ENCODE peak calls at places on chromosomes 2 and 18, in seven cellular contexts. F is HCT116, U is K562, N is GM12878, S is SK-N-SH, X is HepG2, D is H1. J is an unnamed sample.

GRCh38 chr18:33838084-33838483 is 260.1 kb downstream of the ASXL3 start:
- DNase-seq in F (no peak), U (no peak), N (no peak), S (no peak), X (no peak), D (no peak), J (no peak)

GRCh38 chr18:500556-501405 is at the start of gene COLEC12:
- DNase-seq in F (no peak), U (peak), N (no peak), S (peak), X (no peak), D (peak), J (no peak)

GRCh38 chr18:8807502-8807833 is 102.1 kb downstream of the MTCL1 start:
- DNase-seq in F (no peak), U (no peak), N (no peak), S (no peak), X (no peak), D (no peak), J (no peak)

GRCh38 chr18:49628119-49628518 is 66.3 kb downstream of the LIPG start:
- DNase-seq in F (no peak), U (no peak), N (no peak), S (no peak), X (no peak), D (no peak), J (no peak)

GRCh38 chr18:58862851-58863538 is 1.7 kb upstream of the ZNF532 start:
- DNase-seq in F (peak), U (no peak), N (no peak), S (peak), X (no peak), D (peak), J (peak)

GRCh38 chr2:86809481-86810121 is 18.9 kb upstream of the CD8A start:
- DNase-seq in F (no peak), U (no peak), N (no peak), S (no peak), X (no peak), D (no peak), J (no peak)

GRCh38 chr2:71223767-71224333 is 3.1 kb downstream of the PAIP2B start:
- DNase-seq in F (peak), U (peak), N (no peak), S (peak), X (peak), D (peak), J (peak)

GRCh38 chr2:8169443-8169842 is 512.4 kb upstream of the ID2 start:
- DNase-seq in F (no peak), U (no peak), N (no peak), S (no peak), X (no peak), D (no peak), J (no peak)

GRCh38 chr2:72917875-72918660 is 749 bp downstream of the EMX1 start:
- DNase-seq in F (no peak), U (no peak), N (no peak), S (peak), X (no peak), D (peak), J (no peak)

GRCh38 chr2:7899241-7899640 is 782.6 kb upstream of the ID2 start:
- DNase-seq in F (no peak), U (no peak), N (no peak), S (peak), X (no peak), D (no peak), J (no peak)

GRCh38 chr18:52152036-52152435 is 188.0 kb upstream of the DCC start:
- DNase-seq in F (no peak), U (no peak), N (no peak), S (no peak), X (no peak), D (no peak), J (no peak)

GRCh38 chr2:104702026-104702425 is 151.9 kb upstream of the POU3F3 start:
- DNase-seq in F (no peak), U (no peak), N (no peak), S (peak), X (no peak), D (no peak), J (no peak)

GRCh38 chr2:235467586-235467985 is 26.3 kb upstream of the AGAP1 start:
- DNase-seq in F (no peak), U (no peak), N (no peak), S (no peak), X (no peak), D (no peak), J (no peak)

GRCh38 chr18:8623549-8624106 is 14.4 kb downstream of the RAB12 start:
- DNase-seq in F (no peak), U (no peak), N (no peak), S (no peak), X (no peak), D (no peak), J (no peak)

GRCh38 chr2:72991980-72992733 is 74.8 kb downstream of the EMX1 start:
- DNase-seq in F (no peak), U (no peak), N (no peak), S (no peak), X (no peak), D (peak), J (no peak)

GRCh38 chr2:218323526-218324472 is 31.5 kb upstream of the TMBIM1 start:
- DNase-seq in F (no peak), U (no peak), N (no peak), S (no peak), X (peak), D (peak), J (peak)

GRCh38 chr2:177906041-177906718 is 166.4 kb downstream of the PDE11A start:
- DNase-seq in F (peak), U (peak), N (peak), S (peak), X (peak), D (peak), J (peak)

GRCh38 chr2:208046686-208047085 is 21.4 kb upstream of the PLEKHM3 start:
- DNase-seq in F (no peak), U (no peak), N (no peak), S (no peak), X (no peak), D (no peak), J (no peak)

GRCh38 chr2:156333274-156333950 is 891 bp upstream of the NR4A2 start:
- DNase-seq in F (no peak), U (peak), N (no peak), S (no peak), X (no peak), D (no peak), J (peak)

GRCh38 chr18:45787346-45787745 is 38.1 kb upstream of the SIGLEC15 start:
- DNase-seq in F (no peak), U (no peak), N (no peak), S (no peak), X (no peak), D (no peak), J (no peak)

GRCh38 chr18:45782662-45783061 is 42.8 kb upstream of the SIGLEC15 start:
- DNase-seq in F (no peak), U (no peak), N (no peak), S (no peak), X (no peak), D (no peak), J (no peak)

GRCh38 chr18:45780568-45780967 is 44.9 kb upstream of the SIGLEC15 start:
- DNase-seq in F (no peak), U (no peak), N (no peak), S (no peak), X (no peak), D (no peak), J (peak)

GRCh38 chr18:45785015-45785597 is 40.4 kb upstream of the SIGLEC15 start:
- DNase-seq in F (no peak), U (no peak), N (no peak), S (no peak), X (no peak), D (no peak), J (no peak)

GRCh38 chr18:45783097-45784075 is 42.1 kb upstream of the SIGLEC15 start:
- DNase-seq in F (no peak), U (no peak), N (no peak), S (no peak), X (no peak), D (no peak), J (no peak)
- TF ChIP-seq JUND in F (no peak), U (no peak), N (no peak), S (no peak), X (no peak), D (no peak), J (no peak)

DNA sequence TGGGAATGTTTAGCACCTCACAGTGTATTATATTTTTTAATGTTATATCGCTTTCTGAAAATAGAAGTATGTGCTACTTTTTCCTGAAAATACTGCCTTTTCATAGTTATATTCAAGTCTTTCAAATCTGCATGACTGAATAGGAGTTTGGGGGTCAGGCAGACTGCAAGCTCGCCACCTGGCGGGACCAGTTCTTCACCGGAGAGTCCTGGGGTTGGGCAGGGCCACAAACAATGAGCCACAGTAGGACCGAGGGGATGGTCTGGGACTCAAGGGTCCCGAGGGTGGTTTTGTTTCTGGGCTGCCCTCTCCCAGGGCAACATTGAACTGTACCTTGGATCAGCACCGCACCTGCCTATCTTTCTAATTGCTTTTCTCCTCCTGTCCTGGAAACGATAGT is 70.6 kb downstream of the VWA3B start:
- DNase-seq in F (no peak), U (no peak), N (no peak), S (no peak), X (no peak), D (peak), J (no peak)
- TF ChIP-seq JUND in F (no peak), U (no peak), N (no peak), S (no peak), X (no peak), D (no peak), J (no peak)

DNA sequence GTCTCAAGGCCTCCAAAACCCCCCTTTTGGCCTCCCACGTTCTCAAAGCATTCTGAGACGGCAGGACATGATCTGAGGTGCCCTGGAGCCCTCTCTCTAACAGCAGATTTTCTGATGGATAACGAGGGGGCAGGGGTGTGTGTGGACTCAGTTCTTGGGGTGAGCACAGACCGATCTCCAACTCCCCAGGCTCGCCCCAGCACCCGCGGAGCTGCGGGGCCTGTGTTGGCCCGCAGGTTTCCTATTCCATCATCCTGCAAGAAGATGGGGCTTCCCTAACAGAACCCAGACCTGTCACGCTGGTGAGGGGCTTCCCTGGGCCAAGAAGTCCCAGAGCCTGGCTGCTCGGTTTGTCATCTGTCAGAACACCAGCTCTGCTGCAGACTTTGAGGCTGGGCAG is 196.1 kb downstream of the ANAPC1 start:
- DNase-seq in F (no peak), U (no peak), N (no peak), S (no peak), X (no peak), D (no peak), J (no peak)
- TF ChIP-seq JUND in F (no peak), U (no peak), N (no peak), S (no peak), X (no peak), D (no peak), J (no peak)

GRCh38 chr2:169828141-169828811 is 1.0 kb downstream of the UBR3 start:
- DNase-seq in F (no peak), U (peak), N (peak), S (peak), X (peak), D (no peak), J (peak)
- TF ChIP-seq JUND in F (no peak), U (no peak), N (no peak), S (no peak), X (no peak), D (no peak), J (no peak)

GRCh38 chr2:222730346-222731065 is 59.0 kb downstream of the MOGAT1 start:
- DNase-seq in F (no peak), U (no peak), N (peak), S (peak), X (no peak), D (no peak), J (no peak)
- TF ChIP-seq JUND in F (no peak), U (no peak), N (no peak), S (no peak), X (no peak), D (no peak), J (no peak)

DNA sequence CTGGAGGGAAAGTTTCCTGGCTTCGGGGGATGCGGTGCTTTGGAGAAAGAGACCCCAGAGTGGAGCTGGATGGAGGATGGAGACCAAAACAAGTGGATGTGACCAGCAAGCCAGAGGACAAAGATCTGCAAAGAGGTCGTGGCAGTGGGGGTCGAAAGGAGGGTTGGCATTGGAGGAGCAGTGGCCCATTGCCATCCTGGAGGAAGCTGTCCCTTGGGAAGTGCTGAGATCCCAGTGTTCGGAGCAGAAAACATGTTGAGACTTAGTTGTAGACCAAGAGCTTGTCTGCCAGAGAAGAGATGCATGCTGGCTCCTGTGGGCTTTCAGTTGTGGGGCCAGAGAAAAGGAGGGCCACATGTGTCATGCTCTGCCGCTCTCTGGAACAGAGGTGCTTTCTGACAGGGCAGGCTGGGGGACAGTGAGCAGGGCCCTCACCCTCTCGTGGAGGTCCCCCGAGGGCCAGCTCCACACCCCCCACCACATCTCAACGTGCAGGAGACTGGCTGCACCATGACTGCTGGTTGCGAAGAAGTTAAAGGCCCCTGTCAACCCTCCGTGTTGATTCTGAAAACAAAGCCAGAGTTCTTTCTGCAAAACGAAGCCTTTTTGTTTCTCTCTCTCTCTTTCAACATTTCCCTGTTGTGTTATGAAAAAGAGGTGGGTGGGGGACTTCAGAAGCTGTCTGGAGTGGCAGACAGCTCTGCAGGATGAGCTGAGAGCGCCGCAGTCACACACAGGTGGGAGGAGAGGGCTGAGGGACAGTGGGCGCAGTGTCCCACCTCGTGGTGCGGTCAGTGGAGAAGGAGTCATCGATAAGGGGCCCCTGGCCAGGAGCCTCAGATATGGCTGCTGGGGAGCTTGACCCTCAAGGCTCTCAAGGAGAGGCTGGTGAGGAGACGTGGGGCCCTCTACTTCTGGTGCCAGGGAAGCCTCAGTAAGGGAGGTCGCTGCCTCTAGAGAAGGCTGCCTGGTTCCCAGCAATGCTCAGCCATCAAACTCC is 77.6 kb upstream of the BCL2L11 start:
- DNase-seq in F (no peak), U (no peak), N (no peak), S (no peak), X (no peak), D (peak), J (no peak)
- TF ChIP-seq JUND in F (no peak), U (no peak), N (no peak), S (no peak), X (no peak), D (no peak), J (no peak)

GRCh38 chr2:76688732-76689131 is 833.4 kb downstream of the LRRTM4 start:
- DNase-seq in F (no peak), U (no peak), N (no peak), S (no peak), X (no peak), D (no peak), J (no peak)
- TF ChIP-seq JUND in F (no peak), U (no peak), N (no peak), S (no peak), X (no peak), D (no peak), J (no peak)

GRCh38 chr2:191049728-191050639 is 36.0 kb upstream of the STAT1 start:
- DNase-seq in F (no peak), U (no peak), N (peak), S (no peak), X (peak), D (no peak), J (no peak)

GRCh38 chr2:191051177-191051576 is 37.2 kb upstream of the STAT1 start:
- DNase-seq in F (no peak), U (no peak), N (no peak), S (no peak), X (no peak), D (no peak), J (no peak)

GRCh38 chr2:191051825-191052778 is 38.1 kb upstream of the STAT1 start:
- DNase-seq in F (peak), U (peak), N (peak), S (peak), X (peak), D (no peak), J (no peak)

GRCh38 chr2:191048073-191048472 is 34.1 kb upstream of the STAT1 start:
- DNase-seq in F (no peak), U (no peak), N (no peak), S (no peak), X (no peak), D (no peak), J (no peak)

DNA sequence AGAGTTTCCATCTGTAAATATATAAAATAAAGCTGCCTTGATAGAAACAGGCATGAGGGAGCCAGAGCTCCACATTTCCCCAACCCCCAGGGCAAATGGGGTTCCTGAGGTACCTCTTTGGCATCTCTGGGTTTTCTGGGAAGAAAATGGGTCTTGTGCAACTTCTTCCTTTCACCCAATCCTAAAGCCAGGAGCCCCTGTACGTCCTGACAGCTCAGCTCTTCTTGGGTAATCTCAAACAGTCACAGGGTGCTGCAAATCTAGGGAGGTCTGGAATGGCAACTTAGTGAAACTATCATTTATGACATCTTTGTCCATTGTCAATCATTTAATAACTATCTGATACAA is 36.6 kb upstream of the STAT1 start:
- DNase-seq in F (no peak), U (no peak), N (no peak), S (no peak), X (no peak), D (no peak), J (no peak)
- TF ChIP-seq JUND in F (no peak), U (no peak), N (no peak), S (no peak), X (no peak), D (no peak), J (no peak)

GRCh38 chr2:188937228-188938220 is 36.6 kb upstream of the COL3A1 start:
- DNase-seq in F (no peak), U (no peak), N (no peak), S (peak), X (no peak), D (no peak), J (no peak)
- TF ChIP-seq JUND in F (no peak), U (no peak), N (no peak), S (no peak), X (no peak), D (no peak), J (no peak)

DNA sequence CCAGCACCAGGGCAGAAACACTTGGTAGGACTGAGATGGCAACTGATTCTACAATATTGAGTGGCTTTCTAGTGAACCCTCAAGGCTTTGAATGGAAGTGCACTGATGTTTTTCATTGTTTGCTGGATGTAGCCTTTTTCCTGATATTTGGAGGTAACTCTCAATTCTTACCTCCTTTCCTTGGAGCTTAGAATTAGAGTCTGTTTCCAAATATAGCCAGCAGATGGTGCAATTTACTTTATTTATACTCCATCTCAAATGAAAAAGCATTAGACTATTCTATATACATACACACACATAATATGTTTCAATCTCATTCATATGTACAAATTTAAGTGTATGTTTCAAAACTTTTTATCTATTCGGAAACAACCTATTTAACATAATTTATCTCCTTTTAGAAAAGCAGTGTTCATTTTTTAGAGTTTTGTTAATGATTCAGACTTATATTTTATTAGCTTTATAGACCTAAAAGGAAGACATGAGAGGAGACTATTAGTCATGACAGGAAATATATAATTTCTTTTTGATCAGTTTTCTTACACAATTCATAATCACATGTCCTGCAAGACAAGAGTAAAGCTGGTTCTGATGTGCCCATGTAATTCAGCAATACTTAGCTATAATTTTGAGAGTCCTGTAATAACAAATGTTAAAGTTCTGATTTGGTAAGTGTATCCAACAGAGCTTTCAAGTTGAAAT is 124.8 kb downstream of the NUP35 start:
- DNase-seq in F (peak), U (peak), N (no peak), S (peak), X (peak), D (no peak), J (peak)
- TF ChIP-seq JUND in F (no peak), U (no peak), N (no peak), S (no peak), X (no peak), D (no peak), J (no peak)

J was measured in T47D.